ENCODE peak calls at places on chromosomes 13 and 19, in five cellular contexts. Y is HEK293T, C is H1, O is GM12878, X is HepG2. N is an unnamed sample.

GRCh38 chr13:94252209-94252608 is 227.3 kb downstream of the DCT start:
- DNase-seq in C (no peak), Y (no peak), X (no peak), O (no peak), N (no peak)

GRCh38 chr19:48741222-48741999 is 1.0 kb upstream of the RASIP1 start:
- DNase-seq in X (no peak), Y (peak; percentile 74), C (no peak), O (no peak), N (no peak)

GRCh38 chr13:85565652-85566051 is 233.6 kb downstream of the SLITRK6 start:
- DNase-seq in C (no peak), X (no peak), O (no peak), Y (no peak), N (no peak)

GRCh38 chr19:46787331-46788100 is 878 bp downstream of the SLC1A5 start:
- DNase-seq in X (peak; percentile 54), O (no peak), C (no peak), Y (peak; percentile 46), N (no peak)

GRCh38 chr13:49248433-49249002 is 793 bp downstream of the CDADC1 start:
- DNase-seq in Y (peak; percentile 15), C (no peak), O (no peak), X (peak; percentile 4), N (no peak)

GRCh38 chr13:35231426-35231825 is 245.1 kb downstream of the MAB21L1 start:
- DNase-seq in O (no peak), X (no peak), Y (no peak), C (no peak), N (no peak)

GRCh38 chr19:3506384-3507340 is 551 bp downstream of the FZR1 start:
- DNase-seq in O (no peak), C (no peak), Y (no peak), X (no peak), N (no peak)

GRCh38 chr13:75194717-75195116 is 287.3 kb downstream of the TBC1D4 start:
- DNase-seq in Y (no peak), O (no peak), C (no peak), X (no peak), N (no peak)

GRCh38 chr13:44184740-44185139 is 188.9 kb upstream of the SERP2 start:
- DNase-seq in X (no peak), C (no peak), O (no peak), Y (no peak), N (no peak)

GRCh38 chr13:109243311-109243951 is 543.0 kb downstream of the IRS2 start:
- DNase-seq in C (no peak), X (no peak), O (no peak), Y (no peak), N (no peak)

GRCh38 chr19:1465191-1466016 is 13.6 kb downstream of the C19orf25 start:
- DNase-seq in O (no peak), X (no peak), C (no peak), Y (no peak), N (no peak)

GRCh38 chr19:35108730-35109129 is 6.9 kb upstream of the FXYD3 start:
- DNase-seq in X (no peak), O (no peak), Y (no peak), C (no peak), N (no peak)

GRCh38 chr13:94674609-94675348 is 37.6 kb downstream of the SOX21 start:
- DNase-seq in C (no peak), O (no peak), Y (peak; percentile 92), X (peak; percentile 59), N (peak; percentile 76)

GRCh38 chr19:17680235-17680722 is 7.9 kb downstream of the UNC13A start:
- DNase-seq in Y (peak; percentile 29), C (no peak), O (peak; percentile 27), X (no peak), N (no peak)

GRCh38 chr19:18021121-18021755 is 13.3 kb downstream of the ARRDC2 start:
- DNase-seq in C (no peak), Y (no peak), X (no peak), O (no peak), N (no peak)

GRCh38 chr13:43289458-43290255 is 266.3 kb downstream of the DNAJC15 start:
- DNase-seq in Y (no peak), X (no peak), O (no peak), C (no peak), N (no peak)

GRCh38 chr13:78826936-78827335 is 168.0 kb upstream of the OBI1 start:
- DNase-seq in X (no peak), C (no peak), Y (no peak), O (no peak), N (no peak)
- TF ChIP-seq SUZ12 in X (no peak), C (no peak), Y (no peak), O (no peak), N (no peak)

GRCh38 chr13:113465241-113465640 is 12.0 kb upstream of the ADPRHL1 start:
- DNase-seq in X (no peak), C (no peak), Y (no peak), O (no peak), N (no peak)
- TF ChIP-seq SUZ12 in X (no peak), C (no peak), Y (no peak), O (no peak), N (no peak)

GRCh38 chr13:33725340-33725739 is 92.6 kb upstream of the RFC3 start:
- DNase-seq in X (no peak), O (no peak), Y (no peak), C (no peak), N (no peak)

GRCh38 chr13:33721719-33722118 is 96.2 kb upstream of the RFC3 start:
- DNase-seq in X (no peak), C (no peak), Y (no peak), O (no peak), N (no peak)

GRCh38 chr13:33723365-33723764 is 94.6 kb upstream of the RFC3 start:
- DNase-seq in C (no peak), O (no peak), X (peak; percentile 32), Y (no peak), N (no peak)

GRCh38 chr13:33722216-33722900 is 95.6 kb upstream of the RFC3 start:
- DNase-seq in X (no peak), Y (no peak), O (no peak), C (no peak), N (no peak)

GRCh38 chr13:33723772-33724435 is 94.0 kb upstream of the RFC3 start:
- DNase-seq in O (peak; percentile 86), C (peak; percentile 39), Y (peak; percentile 77), X (peak; percentile 83), N (peak; percentile 69)
- TF ChIP-seq SUZ12 in O (no peak), C (no peak), Y (no peak), X (no peak), N (no peak)

GRCh38 chr13:106373989-106374572 is 161.4 kb downstream of the EFNB2 start:
- DNase-seq in Y (no peak), X (no peak), C (no peak), O (peak; percentile 69), N (no peak)
- TF ChIP-seq SUZ12 in Y (no peak), X (no peak), C (no peak), O (no peak), N (no peak)

GRCh38 chr13:110661256-110661655 is 44.7 kb downstream of the CARS2 start:
- DNase-seq in O (no peak), X (no peak), C (no peak), Y (no peak), N (no peak)
- TF ChIP-seq SUZ12 in O (no peak), X (no peak), C (no peak), Y (no peak), N (no peak)

GRCh38 chr19:11767633-11768133 is 883 bp downstream of the ZNF441 start:
- DNase-seq in O (peak; percentile 31), X (peak; percentile 72), Y (no peak), C (no peak), N (no peak)
- TF ChIP-seq SUZ12 in O (no peak), X (no peak), Y (no peak), C (no peak), N (no peak)

DNA sequence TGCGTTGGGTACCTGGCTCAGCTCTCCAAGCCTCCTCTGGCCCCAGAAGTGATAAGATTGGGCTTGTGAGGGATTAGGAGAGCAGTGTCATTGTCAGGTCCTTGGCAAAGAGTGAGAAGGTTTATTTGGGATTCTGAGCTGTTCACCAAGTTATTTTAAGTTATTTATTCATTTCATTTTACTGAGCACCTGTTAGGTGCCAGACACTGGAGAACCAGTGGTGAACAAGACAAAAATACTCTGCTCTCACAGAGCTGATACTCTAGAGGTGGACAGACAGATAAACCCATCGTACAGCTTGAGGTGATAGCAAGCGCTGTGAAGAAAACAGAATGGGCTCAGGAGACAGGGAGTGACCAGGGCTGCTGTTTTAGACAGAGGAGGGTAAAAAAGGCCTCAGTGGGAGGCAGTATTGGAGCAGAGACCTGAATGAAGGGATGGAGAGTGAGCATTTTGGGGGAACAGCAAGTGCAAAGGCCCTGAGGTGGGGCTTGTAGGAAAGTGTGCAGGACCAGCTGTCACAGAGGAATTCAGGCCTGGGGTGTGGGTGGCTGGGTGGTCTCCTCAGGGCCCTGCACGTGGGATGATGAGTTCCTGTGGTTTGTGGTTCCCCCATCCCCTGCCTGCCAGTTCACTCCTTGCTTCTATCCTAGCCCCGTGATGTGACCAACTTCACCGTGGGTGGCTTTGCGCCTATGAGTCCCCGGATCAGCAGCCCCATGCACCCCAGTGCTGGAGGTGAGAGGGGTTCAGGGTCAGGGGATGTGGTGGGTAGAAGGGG is 8.7 kb upstream of the TIMM50 start:
- DNase-seq in Y (no peak), X (no peak), C (no peak), O (no peak), N (no peak)
- TF ChIP-seq SUZ12 in Y (no peak), X (no peak), C (no peak), O (no peak), N (no peak)

DNA sequence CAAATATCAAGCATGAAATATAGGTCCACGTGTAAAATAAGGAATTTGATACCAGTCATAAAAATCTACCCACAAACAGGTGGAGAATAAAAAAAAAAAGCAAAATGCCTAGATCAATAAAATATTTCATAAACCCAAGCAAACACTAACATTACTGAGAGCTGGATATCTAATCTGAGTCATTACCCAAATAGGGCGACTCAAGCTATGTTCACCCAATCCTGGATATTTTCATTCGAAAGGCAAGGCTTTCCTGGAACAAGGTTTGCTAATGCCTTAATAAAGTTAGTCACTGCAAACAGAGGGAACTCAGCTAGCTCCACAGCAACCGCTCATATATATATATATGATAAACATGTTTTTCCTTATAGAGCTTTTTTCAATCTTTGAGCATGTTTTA is 33.5 kb upstream of the TM9SF2 start:
- DNase-seq in O (no peak), X (no peak), C (no peak), Y (no peak), N (no peak)
- TF ChIP-seq SUZ12 in O (no peak), X (no peak), C (no peak), Y (no peak), N (no peak)

GRCh38 chr13:50783066-50783465 is 60.4 kb downstream of the DLEU7 start:
- DNase-seq in Y (no peak), X (no peak), O (no peak), C (no peak), N (no peak)

GRCh38 chr13:50787316-50788195 is 55.9 kb downstream of the DLEU7 start:
- DNase-seq in O (no peak), X (no peak), Y (no peak), C (peak; percentile 10), N (no peak)

GRCh38 chr13:50793026-50793425 is 50.5 kb downstream of the DLEU7 start:
- DNase-seq in C (no peak), X (no peak), Y (no peak), O (no peak), N (no peak)

GRCh38 chr13:50783940-50784339 is 59.6 kb downstream of the DLEU7 start:
- DNase-seq in Y (no peak), O (no peak), X (no peak), C (no peak), N (no peak)

GRCh38 chr13:50788551-50788950 is 54.9 kb downstream of the DLEU7 start:
- DNase-seq in O (no peak), X (no peak), Y (no peak), C (no peak), N (no peak)
- TF ChIP-seq SUZ12 in O (no peak), X (no peak), Y (no peak), C (no peak), N (no peak)

N was measured in NT2/D1.